ENCODE peak calls at places on chromosomes 12 and 14, in four cellular contexts. F is Kasumi-1, Z is posterior vena cava, N is Ammon's horn. P is an unnamed sample.
A peak's percentile ranks its signal among the peaks of the same experiment; 100 is the strongest.

GRCh38 chr12:42643881-42644579 is 54.5 kb upstream of the PRICKLE1 start:
- DNase-seq in Z (no peak), F (no peak), N (no peak), P (no peak)

GRCh38 chr14:58747181-58747580 is 109.4 kb downstream of the DACT1 start:
- DNase-seq in N (peak; percentile 53), Z (peak; percentile 88), F (no peak), P (no peak)

GRCh38 chr14:100660498-100661339 is 66.0 kb upstream of the DLK1 start:
- DNase-seq in N (no peak), Z (no peak), F (no peak), P (no peak)

GRCh38 chr12:87660987-87661769 is 368.0 kb downstream of the C12orf50 start:
- DNase-seq in Z (no peak), N (no peak), F (no peak), P (no peak)

GRCh38 chr12:12791756-12792346 is 6.4 kb downstream of the APOLD1 start:
- DNase-seq in F (no peak), N (no peak), Z (no peak), P (no peak)

GRCh38 chr12:125775507-125775906 is 710.3 kb downstream of the AACS start:
- DNase-seq in F (no peak), N (no peak), Z (no peak), P (no peak)

GRCh38 chr14:101495284-101495683 is 66.0 kb upstream of the DIO3 start:
- DNase-seq in Z (peak; percentile 22), N (no peak), F (no peak), P (no peak)

GRCh38 chr12:113700943-113701342 is 229.3 kb upstream of the LHX5 start:
- DNase-seq in F (no peak), N (no peak), Z (no peak), P (no peak)

GRCh38 chr14:77988096-77988870 is 181.9 kb upstream of the NRXN3 start:
- DNase-seq in F (no peak), N (peak; percentile 27), Z (no peak), P (peak; percentile 73)

GRCh38 chr14:89801128-89801527 is 153.4 kb downstream of the EFCAB11 start:
- DNase-seq in F (no peak), Z (no peak), N (no peak), P (no peak)

GRCh38 chr12:90987101-90987500 is 17.7 kb downstream of the EPYC start:
- DNase-seq in Z (no peak), F (no peak), N (no peak), P (no peak)

GRCh38 chr12:19205120-19205519 is 75.6 kb downstream of the PLEKHA5 start:
- DNase-seq in F (no peak), N (no peak), Z (no peak), P (peak; percentile 58)

GRCh38 chr12:18723752-18724151 is 14.1 kb downstream of the PLCZ1 start:
- DNase-seq in Z (no peak), F (no peak), N (no peak), P (no peak)

GRCh38 chr12:100687686-100688085 is 106.9 kb upstream of the ANO4 start:
- DNase-seq in F (no peak), N (no peak), Z (no peak), P (no peak)